ENCODE peak calls at places on chromosomes 16 and 17, in eight cellular contexts. One of them, this sample, is unnamed.

GRCh38 chr17:44087319-44087718 is 16.8 kb downstream of the G6PC3 start:
- DNase-seq in GM12865: no peak
- DNase-seq in hepatocyte: no peak
- DNase-seq in A549: no peak
- DNase-seq in AG10803: no peak
- DNase-seq in lower lobe of right lung: no peak
- DNase-seq in type B pancreatic cell: no peak
- DNase-seq in choroid plexus epithelial cell: no peak
- DNase-seq in this sample: no peak

GRCh38 chr17:5373112-5373511 is 46.4 kb downstream of the NUP88 start:
- DNase-seq in GM12865: peak
- DNase-seq in hepatocyte: no peak
- DNase-seq in A549: no peak
- DNase-seq in AG10803: no peak
- DNase-seq in lower lobe of right lung: no peak
- DNase-seq in type B pancreatic cell: no peak
- DNase-seq in choroid plexus epithelial cell: no peak
- DNase-seq in this sample: no peak

GRCh38 chr16:84718-85452 is 6.9 kb downstream of the MPG start:
- DNase-seq in GM12865: peak
- DNase-seq in hepatocyte: no peak
- DNase-seq in A549: no peak
- DNase-seq in AG10803: peak
- DNase-seq in lower lobe of right lung: no peak
- DNase-seq in type B pancreatic cell: no peak
- DNase-seq in choroid plexus epithelial cell: peak
- DNase-seq in this sample: no peak

GRCh38 chr16:56480776-56481467 is 29.6 kb downstream of the OGFOD1 start:
- DNase-seq in GM12865: no peak
- DNase-seq in hepatocyte: peak
- DNase-seq in A549: no peak
- DNase-seq in AG10803: no peak
- DNase-seq in lower lobe of right lung: no peak
- DNase-seq in type B pancreatic cell: no peak
- DNase-seq in choroid plexus epithelial cell: no peak
- DNase-seq in this sample: no peak

GRCh38 chr17:44269118-44269794 is 1.3 kb upstream of the SLC4A1 start:
- DNase-seq in GM12865: no peak
- DNase-seq in hepatocyte: no peak
- DNase-seq in A549: no peak
- DNase-seq in AG10803: no peak
- DNase-seq in lower lobe of right lung: no peak
- DNase-seq in type B pancreatic cell: no peak
- DNase-seq in choroid plexus epithelial cell: no peak
- DNase-seq in this sample: no peak

GRCh38 chr16:79171504-79172240 is 428.9 kb downstream of the MAF start:
- DNase-seq in GM12865: no peak
- DNase-seq in hepatocyte: no peak
- DNase-seq in A549: no peak
- DNase-seq in AG10803: no peak
- DNase-seq in lower lobe of right lung: no peak
- DNase-seq in type B pancreatic cell: no peak
- DNase-seq in choroid plexus epithelial cell: no peak
- DNase-seq in this sample: no peak

GRCh38 chr17:16419929-16420271 is 4.5 kb downstream of the TRPV2 start:
- DNase-seq in GM12865: peak
- DNase-seq in hepatocyte: peak
- DNase-seq in A549: no peak
- DNase-seq in AG10803: peak
- DNase-seq in lower lobe of right lung: no peak
- DNase-seq in type B pancreatic cell: no peak
- DNase-seq in choroid plexus epithelial cell: peak
- DNase-seq in this sample: no peak

GRCh38 chr16:1932050-1933028 is 10.7 kb downstream of the MSRB1 start:
- DNase-seq in GM12865: no peak
- DNase-seq in hepatocyte: peak
- DNase-seq in A549: peak
- DNase-seq in AG10803: no peak
- DNase-seq in lower lobe of right lung: no peak
- DNase-seq in type B pancreatic cell: no peak
- DNase-seq in choroid plexus epithelial cell: peak
- DNase-seq in this sample: no peak

GRCh38 chr17:74678541-74678940 is 34.2 kb downstream of the CD300LF start:
- DNase-seq in GM12865: no peak
- DNase-seq in hepatocyte: no peak
- DNase-seq in A549: peak
- DNase-seq in AG10803: no peak
- DNase-seq in lower lobe of right lung: no peak
- DNase-seq in type B pancreatic cell: no peak
- DNase-seq in choroid plexus epithelial cell: no peak
- DNase-seq in this sample: no peak

GRCh38 chr17:16444258-16444886 is 29.0 kb downstream of the TRPV2 start:
- DNase-seq in GM12865: peak
- DNase-seq in hepatocyte: no peak
- DNase-seq in A549: peak
- DNase-seq in AG10803: no peak
- DNase-seq in lower lobe of right lung: no peak
- DNase-seq in type B pancreatic cell: no peak
- DNase-seq in choroid plexus epithelial cell: no peak
- DNase-seq in this sample: no peak

GRCh38 chr16:69494993-69495392 is 70.6 kb downstream of the CYB5B start:
- DNase-seq in GM12865: peak
- DNase-seq in hepatocyte: no peak
- DNase-seq in A549: peak
- DNase-seq in AG10803: no peak
- DNase-seq in lower lobe of right lung: no peak
- DNase-seq in type B pancreatic cell: no peak
- DNase-seq in choroid plexus epithelial cell: peak
- DNase-seq in this sample: no peak

GRCh38 chr17:72466606-72467005 is 345.8 kb downstream of the SOX9 start:
- DNase-seq in GM12865: no peak
- DNase-seq in hepatocyte: no peak
- DNase-seq in A549: no peak
- DNase-seq in AG10803: no peak
- DNase-seq in lower lobe of right lung: no peak
- DNase-seq in type B pancreatic cell: no peak
- DNase-seq in choroid plexus epithelial cell: no peak
- DNase-seq in this sample: no peak

GRCh38 chr16:66378739-66379570 is 12.5 kb downstream of the CDH5 start:
- DNase-seq in GM12865: no peak
- DNase-seq in hepatocyte: no peak
- DNase-seq in A549: peak
- DNase-seq in AG10803: no peak
- DNase-seq in lower lobe of right lung: no peak
- DNase-seq in type B pancreatic cell: no peak
- DNase-seq in choroid plexus epithelial cell: no peak
- DNase-seq in this sample: no peak

GRCh38 chr17:4988168-4988567 is 693 bp upstream of the CAMTA2 start:
- DNase-seq in GM12865: peak
- DNase-seq in hepatocyte: no peak
- DNase-seq in A549: no peak
- DNase-seq in AG10803: no peak
- DNase-seq in lower lobe of right lung: no peak
- DNase-seq in type B pancreatic cell: no peak
- DNase-seq in choroid plexus epithelial cell: no peak
- DNase-seq in this sample: no peak

GRCh38 chr17:74455025-74455585 is 11.3 kb upstream of the CD300A start:
- DNase-seq in GM12865: peak
- DNase-seq in hepatocyte: no peak
- DNase-seq in A549: no peak
- DNase-seq in AG10803: no peak
- DNase-seq in lower lobe of right lung: no peak
- DNase-seq in type B pancreatic cell: no peak
- DNase-seq in choroid plexus epithelial cell: no peak
- DNase-seq in this sample: no peak

GRCh38 chr16:82082543-82083244 is 47.6 kb downstream of the HSD17B2 start:
- DNase-seq in GM12865: peak
- DNase-seq in hepatocyte: peak
- DNase-seq in A549: peak
- DNase-seq in AG10803: peak
- DNase-seq in lower lobe of right lung: no peak
- DNase-seq in type B pancreatic cell: no peak
- DNase-seq in choroid plexus epithelial cell: peak
- DNase-seq in this sample: no peak

GRCh38 chr17:40122466-40122943 is 734 bp downstream of the MSL1 start:
- DNase-seq in GM12865: peak
- DNase-seq in hepatocyte: peak
- DNase-seq in A549: peak
- DNase-seq in AG10803: peak
- DNase-seq in lower lobe of right lung: peak
- DNase-seq in type B pancreatic cell: no peak
- DNase-seq in choroid plexus epithelial cell: peak
- DNase-seq in this sample: peak
- TF ChIP-seq CTCF in GM12865: no peak
- TF ChIP-seq CTCF in hepatocyte: peak
- TF ChIP-seq CTCF in A549: peak
- TF ChIP-seq CTCF in AG10803: peak
- TF ChIP-seq CTCF in lower lobe of right lung: peak
- TF ChIP-seq CTCF in type B pancreatic cell: no peak
- TF ChIP-seq CTCF in choroid plexus epithelial cell: peak
- TF ChIP-seq CTCF in this sample: peak

GRCh38 chr16:48865511-48865910 is 255.5 kb upstream of the N4BP1 start:
- DNase-seq in GM12865: no peak
- DNase-seq in hepatocyte: no peak
- DNase-seq in A549: no peak
- DNase-seq in AG10803: no peak
- DNase-seq in lower lobe of right lung: no peak
- DNase-seq in type B pancreatic cell: no peak
- DNase-seq in choroid plexus epithelial cell: no peak
- DNase-seq in this sample: no peak

GRCh38 chr16:48864055-48864454 is 254.1 kb upstream of the N4BP1 start:
- DNase-seq in GM12865: no peak
- DNase-seq in hepatocyte: no peak
- DNase-seq in A549: no peak
- DNase-seq in AG10803: no peak
- DNase-seq in lower lobe of right lung: no peak
- DNase-seq in type B pancreatic cell: no peak
- DNase-seq in choroid plexus epithelial cell: no peak
- DNase-seq in this sample: no peak

GRCh38 chr16:48860341-48860740 is 250.4 kb upstream of the N4BP1 start:
- DNase-seq in GM12865: no peak
- DNase-seq in hepatocyte: no peak
- DNase-seq in A549: no peak
- DNase-seq in AG10803: peak
- DNase-seq in lower lobe of right lung: no peak
- DNase-seq in type B pancreatic cell: no peak
- DNase-seq in choroid plexus epithelial cell: no peak
- DNase-seq in this sample: no peak

GRCh38 chr16:48862087-48862532 is 252.1 kb upstream of the N4BP1 start:
- DNase-seq in GM12865: no peak
- DNase-seq in hepatocyte: peak
- DNase-seq in A549: peak
- DNase-seq in AG10803: peak
- DNase-seq in lower lobe of right lung: no peak
- DNase-seq in type B pancreatic cell: no peak
- DNase-seq in choroid plexus epithelial cell: no peak
- DNase-seq in this sample: no peak
- TF ChIP-seq CTCF in GM12865: peak
- TF ChIP-seq CTCF in hepatocyte: no peak
- TF ChIP-seq CTCF in A549: no peak
- TF ChIP-seq CTCF in AG10803: peak
- TF ChIP-seq CTCF in lower lobe of right lung: no peak
- TF ChIP-seq CTCF in type B pancreatic cell: peak
- TF ChIP-seq CTCF in choroid plexus epithelial cell: no peak
- TF ChIP-seq CTCF in this sample: peak

GRCh38 chr16:10949424-10949970 is 5.1 kb downstream of the CLEC16A start:
- DNase-seq in GM12865: peak
- DNase-seq in hepatocyte: no peak
- DNase-seq in A549: peak
- DNase-seq in AG10803: peak
- DNase-seq in lower lobe of right lung: no peak
- DNase-seq in type B pancreatic cell: no peak
- DNase-seq in choroid plexus epithelial cell: peak
- DNase-seq in this sample: no peak
- TF ChIP-seq CTCF in GM12865: peak
- TF ChIP-seq CTCF in hepatocyte: no peak
- TF ChIP-seq CTCF in A549: no peak
- TF ChIP-seq CTCF in AG10803: peak
- TF ChIP-seq CTCF in lower lobe of right lung: peak
- TF ChIP-seq CTCF in type B pancreatic cell: no peak
- TF ChIP-seq CTCF in choroid plexus epithelial cell: peak
- TF ChIP-seq CTCF in this sample: no peak

GRCh38 chr16:83995756-83996155 is 27.7 kb downstream of the NECAB2 start:
- DNase-seq in GM12865: peak
- DNase-seq in hepatocyte: peak
- DNase-seq in A549: no peak
- DNase-seq in AG10803: no peak
- DNase-seq in lower lobe of right lung: peak
- DNase-seq in type B pancreatic cell: no peak
- DNase-seq in choroid plexus epithelial cell: peak
- DNase-seq in this sample: no peak

GRCh38 chr16:83994703-83995102 is 26.7 kb downstream of the NECAB2 start:
- DNase-seq in GM12865: no peak
- DNase-seq in hepatocyte: no peak
- DNase-seq in A549: no peak
- DNase-seq in AG10803: no peak
- DNase-seq in lower lobe of right lung: no peak
- DNase-seq in type B pancreatic cell: no peak
- DNase-seq in choroid plexus epithelial cell: peak
- DNase-seq in this sample: no peak

GRCh38 chr16:83998091-83998490 is 30.0 kb downstream of the NECAB2 start:
- DNase-seq in GM12865: no peak
- DNase-seq in hepatocyte: no peak
- DNase-seq in A549: no peak
- DNase-seq in AG10803: no peak
- DNase-seq in lower lobe of right lung: no peak
- DNase-seq in type B pancreatic cell: no peak
- DNase-seq in choroid plexus epithelial cell: no peak
- DNase-seq in this sample: no peak

GRCh38 chr16:83994087-83994486 is 26.0 kb downstream of the NECAB2 start:
- DNase-seq in GM12865: no peak
- DNase-seq in hepatocyte: no peak
- DNase-seq in A549: peak
- DNase-seq in AG10803: peak
- DNase-seq in lower lobe of right lung: peak
- DNase-seq in type B pancreatic cell: no peak
- DNase-seq in choroid plexus epithelial cell: peak
- DNase-seq in this sample: no peak

DNA sequence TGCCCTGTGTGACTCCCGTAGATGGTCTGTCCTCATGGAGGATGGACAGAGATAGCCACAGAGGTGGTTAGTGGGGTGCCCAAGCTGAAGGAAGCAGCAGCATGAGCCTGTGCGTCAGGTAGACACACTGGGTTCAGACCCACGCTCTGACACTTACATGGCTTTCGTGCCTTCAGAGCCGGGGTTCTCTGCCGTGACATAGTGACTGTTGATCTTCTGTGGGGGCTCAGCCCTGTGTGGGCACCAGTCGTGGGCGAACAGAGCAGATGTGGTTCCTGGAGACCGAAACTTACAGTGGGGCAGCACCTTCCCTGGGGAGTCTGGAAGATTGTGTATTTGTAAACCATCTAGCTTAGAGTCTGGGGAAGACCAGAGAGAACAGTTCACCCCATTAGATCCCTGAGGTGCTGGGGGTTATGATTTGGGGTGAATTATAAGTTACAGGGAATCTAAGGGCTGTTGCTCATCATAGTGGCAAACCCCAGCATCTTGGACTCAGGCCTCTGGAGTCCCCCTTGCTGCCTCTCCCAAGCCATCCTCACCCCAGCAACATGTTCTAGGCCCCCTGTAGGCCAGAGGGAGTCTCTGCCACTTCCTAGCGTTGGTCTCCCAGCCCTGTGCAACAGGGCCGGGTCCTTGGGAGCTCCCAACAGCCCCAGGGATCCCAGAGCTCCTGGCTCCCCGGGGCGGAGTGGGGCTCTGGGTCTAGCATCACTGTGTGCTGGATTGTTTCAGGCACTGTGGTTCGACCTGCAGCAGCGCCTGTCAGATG is 28.6 kb downstream of the NECAB2 start:
- DNase-seq in GM12865: no peak
- DNase-seq in hepatocyte: no peak
- DNase-seq in A549: no peak
- DNase-seq in AG10803: no peak
- DNase-seq in lower lobe of right lung: no peak
- DNase-seq in type B pancreatic cell: no peak
- DNase-seq in choroid plexus epithelial cell: no peak
- DNase-seq in this sample: no peak
- TF ChIP-seq CTCF in GM12865: no peak
- TF ChIP-seq CTCF in hepatocyte: no peak
- TF ChIP-seq CTCF in A549: no peak
- TF ChIP-seq CTCF in AG10803: no peak
- TF ChIP-seq CTCF in lower lobe of right lung: no peak
- TF ChIP-seq CTCF in type B pancreatic cell: no peak
- TF ChIP-seq CTCF in choroid plexus epithelial cell: no peak
- TF ChIP-seq CTCF in this sample: peak

This sample was measured in progenitor cell of endocrine pancreas.